ENCODE peak calls at places on chromosomes 7 and 10, in four cellular contexts. V, K, G and M are unnamed samples.

GRCh38 chr7:25805027-25805687 is 346.8 kb upstream of the NFE2L3 start:
- DNase-seq in G (peak), K (no peak), V (peak), M (no peak)

GRCh38 chr7:80307251-80307856 is 172.7 kb downstream of the GNAI1 start:
- DNase-seq in K (no peak), G (peak), V (peak), M (no peak)

GRCh38 chr7:133529861-133530260 is 277.0 kb downstream of the EXOC4 start:
- DNase-seq in K (no peak), V (no peak), G (no peak), M (no peak)

GRCh38 chr10:61882621-61883375 is 18.7 kb upstream of the ARID5B start:
- DNase-seq in V (peak), K (no peak), G (peak), M (no peak)

GRCh38 chr10:53765311-53765710 is 992.7 kb upstream of the MBL2 start:
- DNase-seq in K (no peak), G (peak), V (no peak), M (no peak)

GRCh38 chr10:113020838-113021237 is 70.8 kb downstream of the TCF7L2 start:
- DNase-seq in G (no peak), K (no peak), V (no peak), M (no peak)

GRCh38 chr7:90749774-90750173 is 153.7 kb downstream of the CDK14 start:
- DNase-seq in G (no peak), K (no peak), V (peak), M (peak)

GRCh38 chr7:141076377-141076776 is 2.5 kb downstream of the TMEM178B start:
- DNase-seq in G (no peak), K (peak), V (no peak), M (no peak)

GRCh38 chr10:63206997-63207952 is 74.1 kb downstream of the NRBF2 start:
- DNase-seq in G (peak), V (peak), K (no peak), M (peak)

GRCh38 chr7:151195616-151196450 is 8.8 kb upstream of the ASB10 start:
- DNase-seq in G (no peak), K (no peak), V (no peak), M (no peak)

GRCh38 chr7:27111753-27112277 is 9.3 kb upstream of the HOXA2 start:
- DNase-seq in G (no peak), K (no peak), V (peak), M (no peak)
- H3K27ac ChIP-seq in G (peak), K (no peak), V (peak), M (no peak)

GRCh38 chr7:134690016-134690415 is 43.4 kb downstream of the BPGM start:
- DNase-seq in K (no peak), V (peak), G (peak), M (no peak)
- H3K4me2 ChIP-seq in K (no peak), V (peak), G (peak), M (no peak)

GRCh38 chr10:11051001-11051324 is 33.3 kb downstream of the CELF2 start:
- DNase-seq in G (no peak), V (no peak), K (no peak), M (no peak)

GRCh38 chr10:11050301-11051000 is 32.8 kb downstream of the CELF2 start:
- DNase-seq in G (no peak), K (no peak), V (no peak), M (no peak)

GRCh38 chr10:11049772-11050171 is 32.1 kb downstream of the CELF2 start:
- DNase-seq in V (no peak), G (no peak), K (no peak), M (no peak)

GRCh38 chr10:11046766-11047165 is 29.1 kb downstream of the CELF2 start:
- DNase-seq in V (no peak), K (no peak), G (no peak), M (no peak)

GRCh38 chr10:11048707-11049296 is 31.1 kb downstream of the CELF2 start:
- DNase-seq in K (no peak), G (no peak), V (no peak), M (no peak)
- H3K27ac ChIP-seq in K (no peak), G (no peak), V (no peak), M (no peak)

DNA sequence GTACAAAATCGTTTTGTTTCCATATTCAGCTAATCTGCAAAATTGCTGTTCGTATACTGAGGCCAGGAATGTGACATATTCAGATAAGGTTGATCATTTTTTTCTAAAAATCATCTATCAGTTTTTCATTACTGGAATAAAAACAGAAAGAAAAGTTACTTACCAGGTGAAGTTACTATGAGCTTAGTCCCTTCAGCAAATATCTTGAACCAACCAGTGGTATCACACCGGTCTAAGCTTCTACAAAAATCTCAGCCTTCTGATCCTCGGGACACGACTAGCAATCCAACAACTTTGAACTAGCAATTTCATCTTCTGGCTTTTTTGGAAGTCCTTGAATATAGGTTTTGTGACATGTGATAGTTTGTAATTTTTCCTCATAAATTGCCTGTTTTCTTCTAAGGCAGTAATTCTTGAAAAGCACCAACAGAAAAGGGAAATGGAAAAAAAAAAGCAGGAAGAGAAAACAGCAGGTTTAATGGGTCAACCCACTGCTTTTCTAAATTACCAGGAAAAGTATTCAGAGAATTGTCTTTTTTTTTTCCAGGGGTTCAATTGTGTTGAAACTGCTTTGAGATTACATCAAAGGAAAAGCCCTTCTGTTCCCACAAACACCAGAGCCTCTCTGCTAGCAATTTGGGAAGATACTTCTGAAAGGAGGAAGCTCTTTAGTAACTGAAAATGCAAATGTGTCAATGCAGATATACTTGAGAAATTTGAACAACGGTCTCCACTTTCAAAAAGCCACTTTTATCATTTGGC is 2.8 kb upstream of the TARP start:
- DNase-seq in V (no peak), G (no peak), K (no peak), M (no peak)
- H3K4me2 ChIP-seq in V (no peak), G (no peak), K (no peak), M (no peak)

GRCh38 chr10:70368774-70369482 is 13.5 kb downstream of the LRRC20 start:
- DNase-seq in V (no peak), G (no peak), K (no peak), M (no peak)
- H3K27ac ChIP-seq in V (no peak), G (no peak), K (no peak), M (no peak)

DNA sequence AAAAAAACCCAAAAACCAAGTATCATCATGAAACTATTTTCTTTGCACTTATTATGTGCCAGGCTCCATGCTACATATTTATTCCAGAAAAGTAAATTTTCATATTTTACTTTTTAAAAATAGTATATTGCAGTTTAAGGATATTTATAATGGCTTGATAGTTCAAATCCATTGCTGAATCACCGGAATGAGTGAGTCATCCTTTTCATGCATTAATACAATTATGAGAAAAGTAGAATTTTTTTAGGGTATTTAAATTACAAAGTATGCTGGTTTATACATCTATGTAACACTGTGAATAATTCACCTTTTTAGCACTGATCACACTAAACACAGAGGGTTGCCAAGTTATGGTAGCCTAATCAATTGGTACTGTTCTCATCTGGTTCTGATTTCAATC is 54.3 kb downstream of the SLC16A9 start:
- DNase-seq in K (no peak), V (no peak), G (peak), M (no peak)
- H3K4me2 ChIP-seq in K (no peak), V (no peak), G (no peak), M (no peak)

GRCh38 chr7:37312608-37313007 is 136.1 kb downstream of the ELMO1 start:
- DNase-seq in K (no peak), V (no peak), G (no peak), M (no peak)

GRCh38 chr7:37318541-37318940 is 130.1 kb downstream of the ELMO1 start:
- DNase-seq in V (no peak), G (no peak), K (no peak), M (no peak)

GRCh38 chr7:37311282-37311868 is 137.3 kb downstream of the ELMO1 start:
- DNase-seq in V (peak), K (no peak), G (peak), M (no peak)

GRCh38 chr7:37320140-37320839 is 128.4 kb downstream of the ELMO1 start:
- DNase-seq in K (no peak), V (no peak), G (no peak), M (no peak)

GRCh38 chr7:37315752-37316711 is 132.6 kb downstream of the ELMO1 start:
- DNase-seq in K (no peak), V (no peak), G (no peak), M (no peak)
- H3K27ac ChIP-seq in K (no peak), V (no peak), G (no peak), M (peak)